ENCODE peak calls at places on chromosomes 7 and 10, in ten cellular contexts. One of them, this sample, is unnamed.
A peak's percentile ranks its signal among the peaks of the same experiment; 100 is the strongest.

GRCh38 chr7:6242561-6242960 is 29.9 kb downstream of the CYTH3 start:
- DNase-seq in NCI-H1092: no peak
- DNase-seq in ELF-1: no peak
- DNase-seq in left ventricle myocardium inferior: no peak
- DNase-seq in AG04450: no peak
- DNase-seq in H9: no peak
- DNase-seq in NCI-H82: no peak
- DNase-seq in mesothelial cell of epicardium: no peak
- DNase-seq in right lobe of liver: no peak
- DNase-seq in CD8-positive, alpha-beta T cell: no peak
- DNase-seq in this sample: no peak

GRCh38 chr7:28891192-28891872 is 66.8 kb downstream of the TRIL start:
- DNase-seq in NCI-H1092: no peak
- DNase-seq in ELF-1: peak; percentile 65
- DNase-seq in left ventricle myocardium inferior: no peak
- DNase-seq in AG04450: no peak
- DNase-seq in H9: peak; percentile 55
- DNase-seq in NCI-H82: no peak
- DNase-seq in mesothelial cell of epicardium: no peak
- DNase-seq in right lobe of liver: peak; percentile 54
- DNase-seq in CD8-positive, alpha-beta T cell: no peak
- DNase-seq in this sample: peak; percentile 33

GRCh38 chr10:71073451-71074175 is 138.8 kb upstream of the UNC5B start:
- DNase-seq in NCI-H1092: no peak
- DNase-seq in ELF-1: no peak
- DNase-seq in left ventricle myocardium inferior: no peak
- DNase-seq in AG04450: no peak
- DNase-seq in H9: no peak
- DNase-seq in NCI-H82: peak; percentile 23
- DNase-seq in mesothelial cell of epicardium: no peak
- DNase-seq in right lobe of liver: no peak
- DNase-seq in CD8-positive, alpha-beta T cell: no peak
- DNase-seq in this sample: no peak

GRCh38 chr10:30098624-30099023 is 39.2 kb upstream of the JCAD start:
- DNase-seq in NCI-H1092: no peak
- DNase-seq in ELF-1: no peak
- DNase-seq in left ventricle myocardium inferior: no peak
- DNase-seq in AG04450: peak; percentile 63
- DNase-seq in H9: no peak
- DNase-seq in NCI-H82: no peak
- DNase-seq in mesothelial cell of epicardium: no peak
- DNase-seq in right lobe of liver: no peak
- DNase-seq in CD8-positive, alpha-beta T cell: no peak
- DNase-seq in this sample: no peak

GRCh38 chr7:503575-504111 is 16.0 kb downstream of the PDGFA start:
- DNase-seq in NCI-H1092: no peak
- DNase-seq in ELF-1: no peak
- DNase-seq in left ventricle myocardium inferior: peak; percentile 55
- DNase-seq in AG04450: no peak
- DNase-seq in H9: no peak
- DNase-seq in NCI-H82: no peak
- DNase-seq in mesothelial cell of epicardium: no peak
- DNase-seq in right lobe of liver: peak; percentile 97
- DNase-seq in CD8-positive, alpha-beta T cell: no peak
- DNase-seq in this sample: no peak

GRCh38 chr10:77603529-77603927 is 34.1 kb downstream of the KCNMA1 start:
- DNase-seq in NCI-H1092: no peak
- DNase-seq in ELF-1: peak; percentile 32
- DNase-seq in left ventricle myocardium inferior: no peak
- DNase-seq in AG04450: no peak
- DNase-seq in H9: peak; percentile 47
- DNase-seq in NCI-H82: peak; percentile 56
- DNase-seq in mesothelial cell of epicardium: no peak
- DNase-seq in right lobe of liver: peak; percentile 67
- DNase-seq in CD8-positive, alpha-beta T cell: no peak
- DNase-seq in this sample: no peak

GRCh38 chr10:78343266-78343665 is 309.6 kb downstream of the RPS24 start:
- DNase-seq in NCI-H1092: no peak
- DNase-seq in ELF-1: no peak
- DNase-seq in left ventricle myocardium inferior: no peak
- DNase-seq in AG04450: no peak
- DNase-seq in H9: peak; percentile 5
- DNase-seq in NCI-H82: peak; percentile 94
- DNase-seq in mesothelial cell of epicardium: no peak
- DNase-seq in right lobe of liver: peak; percentile 7
- DNase-seq in CD8-positive, alpha-beta T cell: no peak
- DNase-seq in this sample: no peak

GRCh38 chr7:23315366-23315765 is 16.2 kb downstream of the MALSU1 start:
- DNase-seq in NCI-H1092: no peak
- DNase-seq in ELF-1: no peak
- DNase-seq in left ventricle myocardium inferior: no peak
- DNase-seq in AG04450: no peak
- DNase-seq in H9: no peak
- DNase-seq in NCI-H82: no peak
- DNase-seq in mesothelial cell of epicardium: no peak
- DNase-seq in right lobe of liver: no peak
- DNase-seq in CD8-positive, alpha-beta T cell: no peak
- DNase-seq in this sample: no peak

GRCh38 chr10:46556515-46557318 is at the start of gene GPRIN2:
- DNase-seq in NCI-H1092: no peak
- DNase-seq in ELF-1: no peak
- DNase-seq in left ventricle myocardium inferior: peak; percentile 20
- DNase-seq in AG04450: no peak
- DNase-seq in H9: peak; percentile 92
- DNase-seq in NCI-H82: no peak
- DNase-seq in mesothelial cell of epicardium: peak; percentile 56
- DNase-seq in right lobe of liver: peak; percentile 66
- DNase-seq in CD8-positive, alpha-beta T cell: no peak
- DNase-seq in this sample: peak; percentile 85